ENCODE peak calls at places on chromosomes 7 and 10, in ten cellular contexts. G is uterus; Q is right atrium auricular region; M is neuronal stem cell; B is naive thymus-derived CD4-positive, alpha-beta T cell; N is mammary epithelial cell; D is GM23248; Y is OCI-LY7; K is spleen; W is K562. U is an unnamed sample.

GRCh38 chr7:96985992-96986391 is 19.4 kb upstream of the DLX6 start:
- DNase-seq in G (no peak), N (no peak), D (no peak), B (no peak), W (no peak), K (no peak), M (no peak), Y (no peak), Q (no peak), U (no peak)

GRCh38 chr7:37916673-37917660 is at the start of gene SFRP4:
- DNase-seq in N (peak; percentile 12), W (peak; percentile 31), G (peak; percentile 85), D (peak; percentile 62), B (no peak), Q (no peak), K (peak; percentile 78), M (peak; percentile 56), Y (peak; percentile 23), U (no peak)

GRCh38 chr10:12742776-12743175 is 258.7 kb downstream of the CCDC3 start:
- DNase-seq in B (no peak), Y (no peak), K (no peak), Q (no peak), W (no peak), N (no peak), G (no peak), D (no peak), M (no peak), U (no peak)

GRCh38 chr7:134031835-134032617 is 95.1 kb upstream of the LRGUK start:
- DNase-seq in B (no peak), N (no peak), M (no peak), W (no peak), Y (no peak), K (no peak), Q (no peak), D (no peak), G (no peak), U (no peak)

GRCh38 chr10:30858499-30858898 is 173.2 kb downstream of the ZNF438 start:
- DNase-seq in N (no peak), G (no peak), K (no peak), M (no peak), W (no peak), D (peak; percentile 31), Y (no peak), B (no peak), Q (no peak), U (no peak)

GRCh38 chr7:148772297-148773089 is 73.8 kb downstream of the CUL1 start:
- DNase-seq in G (no peak), M (no peak), N (peak; percentile 97), D (peak; percentile 96), W (no peak), Y (no peak), Q (no peak), B (no peak), K (no peak), U (peak; percentile 90)

GRCh38 chr10:110498087-110498981 is 627 bp downstream of the DUSP5 start:
- DNase-seq in G (peak; percentile 58), M (no peak), N (peak; percentile 29), W (peak; percentile 47), K (peak; percentile 93), D (peak; percentile 87), B (peak; percentile 61), Y (peak; percentile 44), Q (no peak), U (no peak)

GRCh38 chr10:104734408-104734807 is 93.3 kb downstream of the SORCS3 start:
- DNase-seq in B (no peak), N (peak; percentile 21), M (no peak), D (no peak), K (no peak), Q (no peak), Y (no peak), W (no peak), G (no peak), U (no peak)

GRCh38 chr10:129965418-129965793 is 1.3 kb upstream of the EBF3 start:
- DNase-seq in Q (peak; percentile 40), M (no peak), D (no peak), N (no peak), B (no peak), G (no peak), Y (no peak), W (no peak), K (no peak), U (no peak)

GRCh38 chr7:140672382-140673062 is at the start of gene ADCK2:
- DNase-seq in W (peak; percentile 98), Q (no peak), G (peak; percentile 58), D (peak; percentile 65), K (peak; percentile 91), Y (peak; percentile 85), N (peak; percentile 20), B (peak; percentile 52), M (no peak), U (no peak)

GRCh38 chr10:23419657-23420319 is 19.1 kb upstream of the OTUD1 start:
- DNase-seq in M (no peak), B (no peak), N (peak; percentile 49), Q (no peak), D (no peak), G (no peak), W (no peak), K (no peak), Y (no peak), U (no peak)

GRCh38 chr10:24603333-24603732 is 120.4 kb downstream of the ARHGAP21 start:
- DNase-seq in Q (no peak), B (no peak), K (no peak), G (no peak), Y (no peak), M (no peak), N (peak; percentile 29), D (peak; percentile 76), W (no peak), U (peak; percentile 34)

GRCh38 chr7:39304683-39305405 is 261.4 kb upstream of the YAE1 start:
- DNase-seq in G (no peak), M (no peak), B (no peak), Y (no peak), K (no peak), Q (no peak), D (peak; percentile 27), N (no peak), W (no peak), U (no peak)

GRCh38 chr10:8438603-8439002 is 384.1 kb downstream of the GATA3 start:
- DNase-seq in W (no peak), D (no peak), N (no peak), B (no peak), G (no peak), Y (no peak), M (no peak), Q (no peak), K (no peak), U (no peak)

GRCh38 chr10:88253-88652 is 39.2 kb upstream of the TUBB8 start:
- DNase-seq in Q (no peak), B (no peak), M (no peak), G (no peak), W (no peak), N (no peak), Y (no peak), D (no peak), K (no peak), U (no peak)

GRCh38 chr10:88702848-88703597 is 3.0 kb upstream of the LIPK start:
- DNase-seq in N (peak; percentile 92), B (no peak), Y (no peak), D (no peak), K (no peak), Q (no peak), W (no peak), M (no peak), G (no peak), U (peak; percentile 96)

DNA sequence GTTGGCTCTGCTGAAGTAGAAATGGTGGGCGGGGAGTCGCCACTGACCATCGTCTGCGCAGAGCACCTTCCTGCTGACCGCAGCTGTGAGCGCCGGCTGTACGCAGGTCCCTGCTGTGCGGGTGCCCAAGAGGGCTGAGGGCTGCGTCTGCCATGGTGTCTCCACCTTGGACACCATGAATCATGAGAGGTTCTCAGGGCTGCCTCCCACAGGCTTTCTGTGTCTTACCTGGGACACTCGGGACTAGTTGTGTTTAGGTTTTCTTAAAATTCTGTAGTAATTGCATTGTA is 44.9 kb upstream of the PRKAR1B start:
- DNase-seq in Q (no peak), N (no peak), B (no peak), G (no peak), K (no peak), D (no peak), W (no peak), M (no peak), Y (no peak), U (no peak)
- H3K36me3 ChIP-seq in Q (peaks cover 13% of the 10 kb centered on the region), N (peaks cover 3% of the 10 kb centered on the region), B (peaks cover 5% of the 10 kb centered on the region), G (no peaks in the 10 kb centered on the region), K (no peaks in the 10 kb centered on the region), D (no peaks in the 10 kb centered on the region), W (peaks cover 80% of the 10 kb centered on the region), M (peaks cover 81% of the 10 kb centered on the region), Y (peaks cover 67% of the 10 kb centered on the region), U (no peaks in the 10 kb centered on the region)

GRCh38 chr7:55154096-55154495 is 135.3 kb downstream of the EGFR start:
- DNase-seq in K (peak; percentile 61), M (no peak), W (no peak), Q (no peak), N (no peak), B (no peak), G (no peak), Y (no peak), D (no peak), U (no peak)
- H3K36me3 ChIP-seq in K (no peaks in the 10 kb centered on the region), M (peaks cover 51% of the 10 kb centered on the region), W (no peaks in the 10 kb centered on the region), Q (peaks cover 59% of the 10 kb centered on the region), N (peaks cover 73% of the 10 kb centered on the region), B (no peaks in the 10 kb centered on the region), G (no peaks in the 10 kb centered on the region), Y (no peaks in the 10 kb centered on the region), D (peaks cover 62% of the 10 kb centered on the region), U (no peaks in the 10 kb centered on the region)

GRCh38 chr7:1152492-1152891 is 7.5 kb downstream of the ZFAND2A start:
- DNase-seq in D (no peak), K (peak; percentile 17), B (no peak), N (no peak), M (no peak), G (no peak), W (no peak), Q (no peak), Y (no peak), U (no peak)
- H3K36me3 ChIP-seq in D (peaks cover 40% of the 10 kb centered on the region), K (no peaks in the 10 kb centered on the region), B (peaks cover 25% of the 10 kb centered on the region), N (peaks cover 19% of the 10 kb centered on the region), M (peaks cover 61% of the 10 kb centered on the region), G (no peaks in the 10 kb centered on the region), W (peaks cover 62% of the 10 kb centered on the region), Q (peaks cover 63% of the 10 kb centered on the region), Y (peaks cover 62% of the 10 kb centered on the region), U (peaks cover 1% of the 10 kb centered on the region)

GRCh38 chr10:78039743-78040142 is 6.1 kb downstream of the RPS24 start:
- DNase-seq in B (no peak), Q (no peak), D (no peak), N (no peak), W (no peak), M (no peak), K (no peak), Y (no peak), G (no peak), U (no peak)
- H3K36me3 ChIP-seq in B (peaks cover 32% of the 10 kb centered on the region), Q (peaks cover 73% of the 10 kb centered on the region), D (peaks cover 79% of the 10 kb centered on the region), N (peaks cover 71% of the 10 kb centered on the region), W (peaks cover 81% of the 10 kb centered on the region), M (peaks cover 90% of the 10 kb centered on the region), K (no peaks in the 10 kb centered on the region), Y (peaks cover 90% of the 10 kb centered on the region), G (no peaks in the 10 kb centered on the region), U (peaks cover 5% of the 10 kb centered on the region)

GRCh38 chr10:79103078-79103477 is 34.3 kb downstream of the ZMIZ1 start:
- DNase-seq in D (no peak), G (no peak), W (no peak), K (peak; percentile 74), B (no peak), M (no peak), Y (no peak), Q (no peak), N (no peak), U (no peak)
- H3K36me3 ChIP-seq in D (no peaks in the 10 kb centered on the region), G (no peaks in the 10 kb centered on the region), W (no peaks in the 10 kb centered on the region), K (no peaks in the 10 kb centered on the region), B (no peaks in the 10 kb centered on the region), M (peaks cover 2% of the 10 kb centered on the region), Y (no peaks in the 10 kb centered on the region), Q (no peaks in the 10 kb centered on the region), N (no peaks in the 10 kb centered on the region), U (no peaks in the 10 kb centered on the region)